ENCODE peak calls at places on chromosomes 11 and 22, in eight cellular contexts. O is heart right ventricle, H is bronchial epithelial cell, G is astrocyte, F is fibroblast of pulmonary artery, A is astrocyte of the spinal cord, M is GM12864, D is GM23338. U is an unnamed sample.

GRCh38 chr22:46001426-46002106 is 24.6 kb upstream of the WNT7B start:
- DNase-seq in A (peak), D (no peak), G (no peak), H (no peak), O (no peak), F (no peak), M (no peak), U (no peak)

GRCh38 chr11:116513894-116514293 is 258.9 kb downstream of the BUD13 start:
- DNase-seq in H (peak), A (peak), G (peak), F (peak), O (peak), D (peak), M (peak), U (peak)

GRCh38 chr11:61832758-61833157 is 4.7 kb downstream of the FADS2 start:
- DNase-seq in D (no peak), O (peak), A (no peak), G (no peak), H (no peak), M (no peak), F (no peak), U (no peak)

GRCh38 chr11:79931692-79932091 is 490.9 kb upstream of the TENM4 start:
- DNase-seq in O (no peak), D (no peak), G (no peak), F (no peak), M (no peak), H (no peak), A (no peak), U (no peak)

GRCh38 chr11:15525582-15525981 is 410.9 kb downstream of the INSC start:
- DNase-seq in A (no peak), M (no peak), H (no peak), F (no peak), G (no peak), D (no peak), O (no peak), U (no peak)

GRCh38 chr22:50209893-50210292 is 9.1 kb downstream of the SELENOO start:
- DNase-seq in A (peak), O (peak), H (peak), D (peak), F (peak), M (no peak), G (no peak), U (peak)

GRCh38 chr22:50184541-50185383 is 951 bp upstream of the TRABD start:
- DNase-seq in F (no peak), M (no peak), D (peak), G (no peak), A (no peak), O (no peak), H (no peak), U (no peak)

GRCh38 chr11:12792590-12792989 is 118.4 kb downstream of the TEAD1 start:
- DNase-seq in F (peak), A (peak), M (no peak), H (peak), O (no peak), D (no peak), G (peak), U (peak)

GRCh38 chr22:36155702-36156101 is 4.9 kb downstream of the APOL3 start:
- DNase-seq in M (no peak), A (no peak), F (peak), G (no peak), H (no peak), O (peak), D (no peak), U (peak)

GRCh38 chr11:35146074-35146521 is 7.1 kb downstream of the CD44 start:
- DNase-seq in O (no peak), H (peak), D (no peak), G (no peak), A (no peak), M (peak), F (no peak), U (no peak)

GRCh38 chr11:45146072-45147016 is at the start of gene PRDM11:
- DNase-seq in A (peak), G (peak), F (peak), O (peak), H (peak), M (no peak), D (peak), U (peak)

GRCh38 chr11:88352139-88352538 is 14.6 kb upstream of the CTSC start:
- DNase-seq in A (peak), O (no peak), H (no peak), G (peak), F (peak), D (no peak), M (no peak), U (no peak)

GRCh38 chr11:45926536-45927331 is 4.3 kb downstream of the LARGE2 start:
- DNase-seq in A (no peak), H (no peak), F (no peak), G (no peak), M (no peak), D (no peak), O (no peak), U (no peak)

GRCh38 chr11:36265793-36266628 is 23.2 kb downstream of the COMMD9 start:
- DNase-seq in O (peak), G (peak), H (peak), A (peak), F (peak), M (peak), D (peak), U (peak)

DNA sequence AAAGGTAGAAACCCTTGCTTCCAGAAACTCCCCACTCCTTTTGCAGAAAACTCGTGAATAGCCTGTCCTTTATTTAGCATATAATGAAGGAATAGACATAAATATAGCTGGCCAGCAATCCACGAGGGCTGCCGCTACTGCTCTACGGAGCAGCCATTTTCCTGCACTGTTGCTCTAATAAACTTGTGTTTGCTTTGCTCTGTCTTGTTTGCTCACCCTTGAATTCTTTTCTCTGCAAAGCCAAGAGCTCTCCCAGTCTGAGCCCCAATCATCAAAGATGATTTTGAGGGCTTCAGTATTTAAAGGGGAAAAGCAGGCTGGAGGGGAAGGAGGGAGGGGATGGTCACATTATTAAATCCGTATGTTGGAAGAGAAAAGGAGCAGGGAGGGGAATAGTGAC is 16.6 kb upstream of the CHKA start:
- DNase-seq in A (no peak), D (no peak), M (no peak), H (no peak), G (no peak), O (no peak), F (no peak), U (no peak)
- TF ChIP-seq CTCF in A (no peak), D (no peak), M (no peak), H (no peak), G (no peak), O (no peak), F (no peak), U (no peak)

DNA sequence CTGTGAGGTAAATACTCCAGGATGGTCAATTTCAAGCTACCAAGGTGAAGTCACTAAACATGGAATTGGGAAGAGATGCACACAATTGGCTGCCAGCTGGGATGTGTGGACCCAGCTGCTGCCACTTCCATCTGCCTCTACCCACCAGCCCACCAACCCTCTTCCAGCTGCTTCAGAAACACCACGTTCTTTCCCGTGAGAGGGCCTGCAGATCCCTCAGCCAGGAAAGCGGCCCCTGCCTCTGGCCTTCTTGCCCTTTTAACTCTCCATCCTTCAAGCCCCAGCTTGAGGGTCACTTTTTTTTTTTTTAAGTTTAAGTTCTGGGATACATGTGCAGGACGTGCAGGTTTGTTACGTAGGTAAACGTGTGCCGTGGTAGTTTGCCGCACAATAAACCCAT is 20.0 kb downstream of the PRG3 start:
- DNase-seq in D (no peak), G (no peak), H (no peak), F (no peak), A (no peak), O (no peak), M (no peak), U (no peak)
- H3K4me3 ChIP-seq in D (no peak), G (no peak), H (no peak), F (no peak), A (no peak), O (no peak), M (no peak), U (no peak)

GRCh38 chr11:120331301-120331966 is 4.8 kb upstream of the ARHGEF12 start:
- DNase-seq in D (no peak), F (peak), O (peak), G (peak), H (peak), M (no peak), A (peak), U (peak)
- TF ChIP-seq CTCF in D (no peak), F (no peak), O (no peak), G (no peak), H (no peak), M (no peak), A (no peak), U (no peak)

DNA sequence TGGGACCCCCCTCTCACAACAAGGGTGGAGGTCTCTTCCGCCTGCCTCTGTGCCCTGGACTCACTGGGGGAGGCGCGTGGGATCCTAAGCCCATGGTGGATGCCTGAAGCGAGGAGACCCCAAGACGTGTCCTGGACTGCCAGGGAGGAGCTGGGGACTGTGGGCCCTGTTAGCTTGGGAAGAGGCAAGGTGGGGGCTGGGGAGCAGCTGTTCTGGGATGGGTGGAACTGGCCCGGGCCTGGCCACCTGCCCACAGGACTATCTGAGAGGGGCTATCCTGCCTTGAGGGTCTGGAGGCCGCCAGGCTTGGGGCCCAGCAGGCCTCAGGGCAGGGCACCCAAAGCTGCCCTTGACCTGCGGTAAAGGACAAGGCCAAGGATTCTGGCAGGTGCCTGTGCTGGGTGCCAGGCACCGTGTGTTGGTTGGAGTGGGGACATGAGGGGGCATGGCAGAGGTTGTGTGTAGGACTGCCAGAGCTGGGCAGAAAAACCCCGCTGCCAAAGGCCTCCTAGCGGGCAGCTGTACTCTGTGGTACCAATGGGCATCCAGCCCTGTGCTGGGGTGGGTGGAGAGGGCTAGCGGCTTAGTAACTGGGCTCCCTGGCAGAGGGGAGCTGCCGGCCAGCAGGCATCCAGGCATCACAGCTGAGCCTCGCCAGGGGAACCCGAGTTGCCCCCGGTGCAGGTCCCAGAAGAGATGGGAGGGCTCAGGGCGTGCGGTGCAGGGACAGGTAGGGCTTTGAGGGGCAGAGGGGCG is 670 bp downstream of the LSP1 start:
- DNase-seq in G (no peak), O (no peak), A (no peak), M (no peak), H (no peak), F (no peak), D (no peak), U (no peak)
- H3K4me3 ChIP-seq in G (no peak), O (no peak), A (no peak), M (peak), H (no peak), F (no peak), D (no peak), U (no peak)

GRCh38 chr11:118148877-118149276 is 3.7 kb downstream of the SCN4B start:
- DNase-seq in H (no peak), D (no peak), M (no peak), A (no peak), G (no peak), F (no peak), O (no peak), U (no peak)

GRCh38 chr11:118148240-118148639 is 4.4 kb downstream of the SCN4B start:
- DNase-seq in H (no peak), M (no peak), G (no peak), F (no peak), O (no peak), A (no peak), D (no peak), U (no peak)

GRCh38 chr11:118145285-118146227 is 7.1 kb downstream of the SCN4B start:
- DNase-seq in O (peak), D (peak), A (peak), M (peak), H (peak), G (peak), F (peak), U (peak)

GRCh38 chr11:118146554-118146953 is 6.1 kb downstream of the SCN4B start:
- DNase-seq in O (no peak), A (no peak), D (no peak), F (no peak), M (no peak), G (no peak), H (no peak), U (no peak)

DNA sequence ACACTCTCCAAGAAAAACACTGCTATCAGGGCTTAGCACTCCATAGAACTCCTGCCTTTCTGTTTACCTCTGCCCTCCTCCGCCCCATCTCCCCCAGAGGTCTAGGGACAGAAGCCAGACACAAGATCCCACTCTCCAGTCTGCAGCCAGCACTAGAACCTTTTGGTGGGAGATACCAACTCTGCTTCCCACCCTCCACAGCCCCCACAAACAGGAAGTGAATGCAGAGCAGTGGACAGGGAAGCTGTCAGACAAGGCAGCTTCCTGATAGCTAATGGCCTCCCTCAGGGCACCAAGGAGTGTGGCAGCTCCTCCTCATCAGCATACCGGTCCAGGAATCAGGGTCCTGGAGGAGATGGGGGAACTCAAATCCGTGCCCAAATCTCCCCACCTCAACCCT is 5.1 kb downstream of the SCN4B start:
- DNase-seq in H (no peak), M (no peak), G (no peak), A (no peak), O (no peak), F (no peak), D (no peak), U (no peak)
- TF ChIP-seq CTCF in H (no peak), M (no peak), G (no peak), A (no peak), O (no peak), F (no peak), D (no peak), U (no peak)

DNA sequence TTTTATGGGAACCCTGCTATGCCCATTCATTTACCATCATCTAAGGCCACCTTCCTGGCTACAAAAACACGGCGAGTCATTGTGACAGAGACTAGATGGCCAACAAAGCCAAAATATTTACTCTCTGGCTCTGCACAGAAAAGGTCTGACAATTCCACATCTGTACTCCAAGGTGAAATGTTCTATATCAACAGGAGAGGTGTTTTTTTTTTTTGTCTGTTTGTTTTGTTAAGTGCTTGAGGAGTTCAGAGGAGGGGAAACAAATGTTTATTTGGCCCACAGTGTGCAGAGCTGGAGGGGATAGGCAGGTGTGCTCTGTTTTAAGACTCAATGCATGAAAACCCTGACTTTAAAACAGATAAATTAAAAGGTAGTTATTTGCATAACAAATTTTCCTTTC is 18.5 kb upstream of the TMA7B start:
- DNase-seq in O (no peak), D (no peak), H (no peak), M (no peak), G (no peak), A (no peak), F (no peak), U (no peak)
- H3K4me3 ChIP-seq in O (no peak), D (no peak), H (no peak), M (no peak), G (no peak), A (no peak), F (no peak), U (no peak)

DNA sequence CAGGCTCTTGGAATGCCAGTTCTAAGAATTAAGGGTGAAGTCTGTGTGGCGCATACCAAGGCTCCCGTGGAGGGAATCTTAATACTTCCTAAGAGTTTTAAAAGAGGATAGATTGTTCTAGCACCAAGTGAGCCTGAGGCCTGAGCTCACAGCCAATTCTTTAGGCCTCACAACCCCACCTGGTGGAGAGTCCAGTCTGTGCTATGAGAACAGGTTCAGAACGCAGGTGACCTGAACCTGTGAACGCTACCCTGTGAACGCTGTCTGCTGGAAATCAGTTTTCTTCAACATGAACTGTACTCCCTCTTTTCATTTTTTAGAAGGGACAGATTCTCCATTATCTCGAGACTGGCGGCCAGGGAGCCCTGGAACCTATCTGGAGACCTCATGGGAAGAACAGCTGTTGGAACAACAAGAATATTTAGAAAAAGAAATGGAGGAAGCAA is 43.2 kb upstream of the DLAT start:
- DNase-seq in H (peak), M (peak), F (peak), O (peak), A (peak), D (peak), G (peak), U (peak)
- TF ChIP-seq CTCF in H (peak), M (peak), F (peak), O (peak), A (peak), D (peak), G (peak), U (peak)

U was measured in fibroblast of mammary gland.